ENCODE peak calls at places on chromosomes 6 and 20, in six cellular contexts. Y is left cardiac atrium, V is GM10248, B is tibial artery, G is uterus, Z is stromal cell of bone marrow. A is an unnamed sample.

GRCh38 chr20:54268941-54269340 is 61.1 kb downstream of the PFDN4 start:
- DNase-seq in Y (no peak), B (no peak), Z (no peak), V (no peak), G (no peak), A (no peak)

GRCh38 chr6:98998103-98998502 is 50.4 kb upstream of the FBXL4 start:
- DNase-seq in Y (no peak), V (no peak), B (no peak), Z (no peak), G (no peak), A (no peak)

GRCh38 chr20:46520976-46521579 is 7.7 kb upstream of the ZNF334 start:
- DNase-seq in Z (peak), G (no peak), Y (no peak), B (peak), V (peak), A (peak)

GRCh38 chr20:4016349-4017050 is 1.1 kb upstream of the RNF24 start:
- DNase-seq in B (no peak), V (no peak), Z (no peak), Y (no peak), G (no peak), A (no peak)

GRCh38 chr6:4466260-4466659 is 309.9 kb upstream of the CDYL start:
- DNase-seq in G (no peak), Z (peak), Y (no peak), B (peak), V (no peak), A (peak)

GRCh38 chr6:36197739-36198221 is 1.2 kb downstream of the BRPF3 start:
- DNase-seq in V (no peak), Y (no peak), Z (no peak), B (no peak), G (peak), A (no peak)

GRCh38 chr6:111759836-111760785 is 113.1 kb downstream of the FYN start:
- DNase-seq in B (no peak), Y (no peak), Z (peak), V (no peak), G (peak), A (no peak)

GRCh38 chr20:58021481-58021880 is 207.0 kb downstream of the ANKRD60 start:
- DNase-seq in G (peak), V (no peak), B (peak), Z (no peak), Y (peak), A (no peak)

GRCh38 chr6:53044071-53044470 is 21.1 kb upstream of the FBXO9 start:
- DNase-seq in V (no peak), Z (no peak), Y (no peak), B (no peak), G (no peak), A (no peak)

GRCh38 chr6:31528307-31528777 is 420 bp upstream of the MCCD1 start:
- DNase-seq in G (no peak), B (no peak), Y (no peak), V (no peak), Z (no peak), A (no peak)

GRCh38 chr20:36367907-36368306 is 61.8 kb downstream of the DLGAP4 start:
- DNase-seq in V (no peak), Y (no peak), Z (no peak), G (no peak), B (no peak), A (no peak)

GRCh38 chr6:167401525-167402194 is 76.8 kb downstream of the TTLL2 start:
- DNase-seq in B (no peak), G (no peak), V (no peak), Z (no peak), Y (no peak), A (no peak)

GRCh38 chr6:151179321-151179720 is 60.4 kb upstream of the AKAP12 start:
- DNase-seq in Z (peak), Y (no peak), V (no peak), G (no peak), B (no peak), A (peak)

GRCh38 chr20:57250607-57251343 is 15.7 kb downstream of the BMP7 start:
- DNase-seq in Z (no peak), G (no peak), V (no peak), Y (no peak), B (no peak), A (no peak)

GRCh38 chr20:46004813-46005505 is 3.7 kb upstream of the MMP9 start:
- DNase-seq in Z (no peak), V (no peak), B (peak), Y (peak), G (no peak), A (peak)

GRCh38 chr6:51678274-51678673 is 409.1 kb downstream of the PKHD1 start:
- DNase-seq in Y (no peak), Z (no peak), G (no peak), B (no peak), V (no peak), A (no peak)

GRCh38 chr6:81933648-81934047 is 181.2 kb upstream of the TENT5A start:
- DNase-seq in Y (no peak), V (no peak), G (no peak), B (no peak), Z (no peak), A (peak)

GRCh38 chr6:140445474-140446004 is 1071.1 kb upstream of the CITED2 start:
- DNase-seq in G (no peak), Y (no peak), B (no peak), Z (peak), V (no peak), A (peak)

GRCh38 chr6:158283304-158284005 is 28.8 kb upstream of the TULP4 start:
- DNase-seq in G (no peak), Y (no peak), Z (no peak), V (no peak), B (no peak), A (peak)

GRCh38 chr6:133837801-133838349 is 51.0 kb upstream of the TCF21 start:
- DNase-seq in V (peak), Z (peak), G (peak), Y (peak), B (peak), A (peak)

GRCh38 chr6:168699631-168700315 is 258.8 kb downstream of the SMOC2 start:
- DNase-seq in V (no peak), B (no peak), G (peak), Z (no peak), Y (no peak), A (no peak)

GRCh38 chr6:10230533-10230932 is 184.3 kb downstream of the TFAP2A start:
- DNase-seq in Z (no peak), Y (no peak), B (no peak), G (no peak), V (no peak), A (no peak)

GRCh38 chr6:158715330-158716311 is 65.8 kb downstream of the SYTL3 start:
- DNase-seq in Y (no peak), V (peak), Z (no peak), B (no peak), G (no peak), A (no peak)

GRCh38 chr6:6330407-6330806 is 9.9 kb upstream of the F13A1 start:
- DNase-seq in V (no peak), B (no peak), Y (no peak), G (no peak), Z (no peak), A (no peak)

GRCh38 chr6:163797313-163797712 is 382.8 kb downstream of the QKI start:
- DNase-seq in B (no peak), Y (no peak), Z (peak), G (no peak), V (no peak), A (no peak)

GRCh38 chr6:134047673-134048072 is 4.8 kb downstream of the SLC2A12 start:
- DNase-seq in B (no peak), V (no peak), G (no peak), Z (no peak), Y (peak), A (no peak)

GRCh38 chr20:42046686-42047085 is 428.5 kb upstream of the CHD6 start:
- DNase-seq in Y (no peak), B (no peak), V (no peak), Z (no peak), G (no peak), A (no peak)

GRCh38 chr20:48502016-48502415 is 325.8 kb downstream of the PREX1 start:
- DNase-seq in B (no peak), Y (no peak), Z (no peak), V (no peak), G (no peak), A (no peak)

GRCh38 chr6:3625980-3626533 is 125.5 kb downstream of the PXDC1 start:
- DNase-seq in Y (no peak), V (no peak), G (no peak), Z (no peak), B (no peak), A (no peak)

GRCh38 chr20:51650685-51651134 is 108.2 kb upstream of the NFATC2 start:
- DNase-seq in Y (no peak), G (no peak), B (no peak), V (no peak), Z (no peak), A (peak)

GRCh38 chr6:14804444-14805210 is 441.2 kb upstream of the JARID2 start:
- DNase-seq in Y (peak), Z (peak), B (peak), G (peak), V (no peak), A (peak)

GRCh38 chr20:20216941-20217340 is 151.0 kb upstream of the INSM1 start:
- DNase-seq in V (no peak), G (no peak), Y (no peak), Z (no peak), B (no peak), A (no peak)

GRCh38 chr20:63957690-63958441 is 1.6 kb upstream of the UCKL1 start:
- DNase-seq in B (no peak), Y (peak), V (no peak), Z (no peak), G (no peak), A (peak)

GRCh38 chr6:134379086-134379485 is 61.2 kb upstream of the SGK1 start:
- DNase-seq in Y (no peak), Z (no peak), B (no peak), G (no peak), V (peak), A (peak)

GRCh38 chr20:237918-238317 is 10.9 kb downstream of the DEFB129 start:
- DNase-seq in G (no peak), Z (no peak), V (peak), B (no peak), Y (no peak), A (no peak)

GRCh38 chr6:95569560-95569959 is 7.8 kb upstream of the MANEA start:
- DNase-seq in G (no peak), Y (no peak), Z (no peak), V (no peak), B (no peak), A (no peak)